ENCODE peak calls at places on chromosomes 6 and 20, in nine cellular contexts. E is colonic mucosa; F is Panc1; S is cardiac muscle cell; Y is psoas muscle; H is CD4-positive, alpha-beta memory T cell; K is NT2/D1; B is PC-3; R is heart right ventricle. J is an unnamed sample. For H3K27me3 and H3K36me3, the result is how much of the 10 kb centered on the place peaks cover.

GRCh38 chr6:1285589-1286340 is 26.1 kb upstream of the FOXQ1 start:
- DNase-seq in E (no peak), F (no peak), S (no peak), Y (no peak), H (no peak), K (no peak), B (no peak), R (no peak), J (peak)

GRCh38 chr6:119148102-119148824 is 69.8 kb upstream of the FAM184A start:
- DNase-seq in E (peak), F (peak), S (peak), Y (no peak), H (no peak), K (peak), B (peak), R (peak), J (peak)

GRCh38 chr6:842141-842540 is 149.2 kb upstream of the EXOC2 start:
- DNase-seq in E (no peak), F (no peak), S (peak), Y (no peak), H (no peak), K (no peak), B (no peak), R (no peak), J (no peak)

GRCh38 chr6:119845161-119845560 is 495.6 kb upstream of the MAN1A1 start:
- DNase-seq in E (no peak), F (no peak), S (no peak), Y (no peak), H (no peak), K (no peak), B (no peak), R (no peak), J (no peak)

GRCh38 chr20:17959257-17959627 is 9.4 kb downstream of the SNX5 start:
- DNase-seq in E (no peak), F (no peak), S (no peak), Y (no peak), H (no peak), K (no peak), B (no peak), R (no peak), J (no peak)

GRCh38 chr6:125356888-125357287 is 55.1 kb upstream of the HDDC2 start:
- DNase-seq in E (no peak), F (no peak), S (no peak), Y (no peak), H (no peak), K (peak), B (no peak), R (no peak), J (no peak)

GRCh38 chr6:135739288-135739687 is 112.2 kb upstream of the PDE7B start:
- DNase-seq in E (no peak), F (no peak), S (no peak), Y (no peak), H (no peak), K (no peak), B (peak), R (no peak), J (peak)

GRCh38 chr20:25136643-25137559 is 55.0 kb upstream of the VSX1 start:
- DNase-seq in E (peak), F (peak), S (no peak), Y (peak), H (no peak), K (no peak), B (peak), R (peak), J (peak)

GRCh38 chr6:106102967-106103727 is 17.0 kb downstream of the PRDM1 start:
- DNase-seq in E (no peak), F (no peak), S (peak), Y (no peak), H (no peak), K (no peak), B (no peak), R (no peak), J (no peak)

GRCh38 chr20:21235713-21236445 is 67.3 kb upstream of the XRN2 start:
- DNase-seq in E (peak), F (peak), S (peak), Y (peak), H (peak), K (peak), B (peak), R (peak), J (peak)

GRCh38 chr20:22688485-22688884 is 104.1 kb upstream of the FOXA2 start:
- DNase-seq in E (no peak), F (no peak), S (no peak), Y (no peak), H (no peak), K (no peak), B (no peak), R (no peak), J (no peak)

GRCh38 chr20:62350098-62350628 is 16.9 kb downstream of the LAMA5 start:
- DNase-seq in E (peak), F (no peak), S (no peak), Y (peak), H (peak), K (no peak), B (peak), R (no peak), J (peak)

GRCh38 chr6:96301023-96301422 is 220.6 kb upstream of the UFL1 start:
- DNase-seq in E (no peak), F (no peak), S (no peak), Y (no peak), H (no peak), K (no peak), B (peak), R (no peak), J (no peak)

GRCh38 chr6:154356690-154357089 is at the start of gene IPCEF1:
- DNase-seq in E (no peak), F (no peak), S (no peak), Y (no peak), H (no peak), K (no peak), B (no peak), R (no peak), J (no peak)

GRCh38 chr6:168100011-168100802 is 21.2 kb upstream of the FRMD1 start:
- DNase-seq in E (no peak), F (no peak), S (no peak), Y (no peak), H (no peak), K (no peak), B (no peak), R (no peak), J (no peak)

GRCh38 chr6:147207351-147207750 is 3.1 kb downstream of the STXBP5 start:
- DNase-seq in E (no peak), F (no peak), S (no peak), Y (no peak), H (no peak), K (no peak), B (no peak), R (no peak), J (no peak)

GRCh38 chr6:5746392-5747140 is 260.2 kb downstream of the NRN1 start:
- DNase-seq in E (peak), F (no peak), S (no peak), Y (no peak), H (no peak), K (peak), B (peak), R (no peak), J (no peak)

GRCh38 chr20:24674921-24675605 is 205.6 kb downstream of the SYNDIG1 start:
- DNase-seq in E (no peak), F (no peak), S (no peak), Y (no peak), H (no peak), K (no peak), B (no peak), R (no peak), J (no peak)

GRCh38 chr6:11229267-11230043 is 3.0 kb downstream of the NEDD9 start:
- DNase-seq in E (no peak), F (no peak), S (peak), Y (no peak), H (no peak), K (no peak), B (peak), R (no peak), J (no peak)

GRCh38 chr20:6530254-6530653 is 237.2 kb upstream of the BMP2 start:
- DNase-seq in E (no peak), F (no peak), S (no peak), Y (no peak), H (no peak), K (no peak), B (no peak), R (no peak), J (no peak)

GRCh38 chr20:6533321-6533720 is 234.2 kb upstream of the BMP2 start:
- DNase-seq in E (no peak), F (no peak), S (no peak), Y (no peak), H (no peak), K (no peak), B (no peak), R (no peak), J (no peak)

GRCh38 chr20:6530916-6531315 is 236.6 kb upstream of the BMP2 start:
- DNase-seq in E (no peak), F (no peak), S (no peak), Y (no peak), H (no peak), K (no peak), B (no peak), R (no peak), J (no peak)

GRCh38 chr20:6533828-6534388 is 233.6 kb upstream of the BMP2 start:
- DNase-seq in E (no peak), F (no peak), S (no peak), Y (no peak), H (no peak), K (no peak), B (peak), R (no peak), J (peak)
- H3K4me3 ChIP-seq in E (no peak), F (no peak), S (no peak), Y (no peak), H (no peak), K (no peak), B (peak), R (no peak), J (peak)

DNA sequence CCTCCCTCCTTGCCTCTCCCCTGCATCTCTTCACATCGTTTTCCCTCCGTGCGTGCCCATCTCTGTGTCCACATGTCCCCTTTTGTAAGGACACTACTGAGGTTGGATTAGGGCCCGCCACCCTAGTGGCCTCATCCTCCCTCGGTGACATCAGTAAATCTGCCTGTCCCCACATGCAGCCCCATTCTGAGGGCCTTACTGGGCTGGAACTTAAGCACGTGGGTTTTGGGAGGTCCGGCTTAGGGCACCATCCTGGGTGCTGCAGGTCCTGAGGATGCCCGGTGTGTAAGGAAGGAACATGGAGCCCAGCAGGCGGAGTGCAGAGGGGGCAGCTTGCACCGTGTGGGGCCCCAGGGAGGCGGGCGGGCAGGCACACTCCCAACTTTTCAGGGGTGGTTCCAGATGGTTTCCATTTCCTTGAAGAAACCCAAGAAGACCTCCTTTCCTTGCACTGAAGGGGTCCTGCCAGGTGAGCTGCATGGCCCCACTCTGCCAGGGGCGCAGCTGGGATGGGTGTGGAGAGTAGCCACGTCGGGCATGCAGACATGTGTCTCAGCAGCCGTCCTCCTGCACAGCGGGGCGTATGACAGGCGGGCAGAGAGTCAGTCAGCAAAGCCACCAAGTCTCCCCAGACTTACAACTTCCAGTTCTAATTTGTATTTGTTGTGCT is 329.9 kb downstream of the QKI start:
- DNase-seq in E (no peak), F (no peak), S (no peak), Y (no peak), H (no peak), K (no peak), B (no peak), R (no peak), J (no peak)
- H3K27me3 ChIP-seq in E (under half), F (under half), S (under half), Y (under half), H (under half), K (under half), B (under half), R (under half), J (under half)

GRCh38 chr6:143443096-143443495 is 7.4 kb downstream of the ADAT2 start:
- DNase-seq in E (no peak), F (no peak), S (no peak), Y (no peak), H (no peak), K (no peak), B (no peak), R (peak), J (no peak)

GRCh38 chr6:143441680-143442359 is 8.7 kb downstream of the ADAT2 start:
- DNase-seq in E (no peak), F (no peak), S (no peak), Y (no peak), H (no peak), K (no peak), B (peak), R (no peak), J (peak)

DNA sequence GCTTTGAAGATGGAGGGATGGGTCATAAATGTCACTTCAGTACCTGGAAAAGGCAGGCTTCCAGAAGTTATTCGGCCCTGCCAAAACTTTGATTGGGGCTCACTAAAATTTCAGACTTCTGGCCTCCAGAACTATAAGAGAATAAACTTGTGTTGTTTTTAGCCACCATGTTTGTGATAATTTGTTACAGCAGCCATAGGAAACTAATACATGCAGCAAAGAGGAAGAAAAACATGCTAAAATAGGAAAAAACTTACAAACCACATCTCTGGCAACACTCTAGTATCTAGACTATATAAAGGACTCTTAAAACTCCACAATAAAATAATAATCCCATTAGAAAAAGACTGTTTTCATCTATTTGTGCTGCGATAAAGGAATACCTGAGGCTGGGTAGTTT is 9.5 kb downstream of the ADAT2 start:
- DNase-seq in E (no peak), F (no peak), S (no peak), Y (no peak), H (no peak), K (no peak), B (no peak), R (no peak), J (no peak)
- H3K36me3 ChIP-seq in E (under half), F (under half), S (under half), Y (under half), H (under half), K (under half), B (under half), R (under half), J (under half)

GRCh38 chr6:112149236-112149635 is 61.8 kb downstream of the FAM229B start:
- DNase-seq in E (no peak), F (no peak), S (no peak), Y (no peak), H (no peak), K (no peak), B (no peak), R (no peak), J (no peak)

GRCh38 chr6:112141707-112142106 is 54.3 kb downstream of the FAM229B start:
- DNase-seq in E (no peak), F (no peak), S (no peak), Y (no peak), H (no peak), K (no peak), B (peak), R (no peak), J (no peak)

GRCh38 chr6:112148103-112148502 is 60.7 kb downstream of the FAM229B start:
- DNase-seq in E (no peak), F (no peak), S (no peak), Y (no peak), H (no peak), K (no peak), B (no peak), R (no peak), J (no peak)

GRCh38 chr6:112145080-112145573 is 57.7 kb downstream of the FAM229B start:
- DNase-seq in E (no peak), F (no peak), S (no peak), Y (no peak), H (no peak), K (no peak), B (no peak), R (no peak), J (no peak)

DNA sequence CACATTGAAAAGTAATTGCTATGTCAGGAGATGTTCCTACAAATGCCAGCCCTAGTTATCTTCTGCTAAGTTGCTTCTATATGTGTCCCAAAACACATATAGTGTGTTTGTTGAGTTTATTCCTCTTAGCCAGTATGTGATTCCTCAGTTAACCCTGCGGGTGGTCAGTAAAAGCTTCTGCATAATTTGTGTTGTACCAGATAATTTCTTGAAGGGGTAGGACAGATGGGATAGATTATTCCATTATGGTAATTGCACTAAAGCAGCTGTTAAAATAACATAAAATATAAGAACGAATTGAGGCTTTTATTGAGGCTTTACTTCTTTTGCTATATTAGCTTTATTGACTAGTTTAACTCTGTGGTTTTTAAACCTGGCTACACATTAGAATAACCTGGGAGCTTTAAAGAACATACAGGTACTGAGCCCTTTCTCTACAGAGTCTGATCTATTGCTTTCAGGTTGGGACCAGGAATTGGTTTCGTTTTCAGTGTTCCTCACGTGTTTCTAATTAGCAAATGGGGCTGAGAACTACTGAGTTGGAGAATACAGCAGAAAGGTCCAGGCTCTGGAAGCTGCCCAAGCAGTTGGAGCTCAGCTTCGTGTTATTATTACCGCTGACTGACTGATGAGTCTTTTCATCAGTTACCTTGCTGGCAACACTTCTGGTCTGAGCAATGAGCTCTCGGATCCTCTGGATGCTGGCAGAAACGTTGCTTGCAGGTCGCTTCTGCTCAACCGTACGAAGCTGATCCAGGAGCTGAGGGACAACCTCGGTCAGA is 56.9 kb downstream of the FAM229B start:
- DNase-seq in E (no peak), F (no peak), S (no peak), Y (no peak), H (no peak), K (no peak), B (no peak), R (no peak), J (no peak)
- H3K4me3 ChIP-seq in E (no peak), F (no peak), S (no peak), Y (no peak), H (no peak), K (no peak), B (no peak), R (no peak), J (no peak)

GRCh38 chr6:112967974-112968373 is 620.8 kb downstream of the RFPL4B start:
- DNase-seq in E (no peak), F (no peak), S (no peak), Y (no peak), H (no peak), K (no peak), B (no peak), R (no peak), J (no peak)
- H3K27me3 ChIP-seq in E (under half), F (under half), S (under half), Y (under half), H (under half), K (under half), B (under half), R (under half), J (under half)